ENCODE peak calls at places on chromosomes 16 and 17, in six cellular contexts. G, B, Y, L, S and C are unnamed samples.

GRCh38 chr17:35094902-35095301 is 24.8 kb downstream of the RAD51D start:
- DNase-seq in G (peak), B (no peak), Y (no peak), L (no peak), S (peak), C (peak)

GRCh38 chr17:80894726-80895125 is 96.9 kb upstream of the CHMP6 start:
- DNase-seq in G (no peak), B (no peak), Y (no peak), L (no peak), S (no peak), C (no peak)

GRCh38 chr16:19912445-19913305 is 28.0 kb upstream of the GPRC5B start:
- DNase-seq in G (peak), B (no peak), Y (no peak), L (no peak), S (no peak), C (peak)

GRCh38 chr16:1984347-1985225 is 593 bp downstream of the GFER start:
- DNase-seq in G (peak), B (no peak), Y (no peak), L (peak), S (peak), C (no peak)

GRCh38 chr16:67199011-67199807 is at the start of gene ELMO3:
- DNase-seq in G (no peak), B (no peak), Y (no peak), L (no peak), S (no peak), C (no peak)

GRCh38 chr16:87333101-87333500 is 15.9 kb upstream of the C16orf95 start:
- DNase-seq in G (no peak), B (no peak), Y (peak), L (no peak), S (no peak), C (no peak)

GRCh38 chr17:79483122-79483521 is 127.7 kb downstream of the RBFOX3 start:
- DNase-seq in G (no peak), B (no peak), Y (no peak), L (no peak), S (no peak), C (no peak)

GRCh38 chr16:55370762-55371482 is 46.9 kb downstream of the IRX6 start:
- DNase-seq in G (peak), B (peak), Y (peak), L (peak), S (peak), C (peak)

GRCh38 chr17:74426551-74427047 is 5.3 kb upstream of the GPRC5C start:
- DNase-seq in G (no peak), B (no peak), Y (no peak), L (no peak), S (no peak), C (peak)

GRCh38 chr16:14559809-14560227 is 70.2 kb downstream of the PARN start:
- DNase-seq in G (no peak), B (no peak), Y (no peak), L (peak), S (peak), C (no peak)

GRCh38 chr17:38428150-38428642 is at the start of gene ARHGAP23:
- DNase-seq in G (peak), B (no peak), Y (peak), L (no peak), S (peak), C (peak)

GRCh38 chr16:983044-984030 is 1.8 kb downstream of the SOX8 start:
- DNase-seq in G (no peak), B (no peak), Y (no peak), L (no peak), S (no peak), C (no peak)

GRCh38 chr16:74761665-74762064 is 13.0 kb downstream of the FA2H start:
- DNase-seq in G (peak), B (no peak), Y (no peak), L (no peak), S (no peak), C (no peak)

GRCh38 chr17:2712300-2713043 is 908 bp upstream of the CLUH start:
- DNase-seq in G (no peak), B (no peak), Y (no peak), L (no peak), S (no peak), C (no peak)

GRCh38 chr17:40452074-40452787 is 9.0 kb downstream of the IGFBP4 start:
- DNase-seq in G (peak), B (no peak), Y (peak), L (no peak), S (peak), C (peak)

GRCh38 chr17:54899721-54900456 is 763 bp upstream of the TOM1L1 start:
- DNase-seq in G (peak), B (no peak), Y (no peak), L (no peak), S (no peak), C (no peak)

GRCh38 chr17:49970498-49970897 is 1.5 kb downstream of the DLX4 start:
- DNase-seq in G (no peak), B (no peak), Y (no peak), L (no peak), S (no peak), C (no peak)

GRCh38 chr17:49971199-49971847 is 2.3 kb downstream of the DLX4 start:
- DNase-seq in G (no peak), B (no peak), Y (no peak), L (no peak), S (no peak), C (no peak)

GRCh38 chr17:49971848-49972485 is 3.0 kb downstream of the DLX4 start:
- DNase-seq in G (no peak), B (no peak), Y (no peak), L (no peak), S (peak), C (no peak)

GRCh38 chr17:49973271-49973615 is 4.3 kb downstream of the DLX4 start:
- DNase-seq in G (no peak), B (no peak), Y (no peak), L (no peak), S (no peak), C (no peak)

DNA sequence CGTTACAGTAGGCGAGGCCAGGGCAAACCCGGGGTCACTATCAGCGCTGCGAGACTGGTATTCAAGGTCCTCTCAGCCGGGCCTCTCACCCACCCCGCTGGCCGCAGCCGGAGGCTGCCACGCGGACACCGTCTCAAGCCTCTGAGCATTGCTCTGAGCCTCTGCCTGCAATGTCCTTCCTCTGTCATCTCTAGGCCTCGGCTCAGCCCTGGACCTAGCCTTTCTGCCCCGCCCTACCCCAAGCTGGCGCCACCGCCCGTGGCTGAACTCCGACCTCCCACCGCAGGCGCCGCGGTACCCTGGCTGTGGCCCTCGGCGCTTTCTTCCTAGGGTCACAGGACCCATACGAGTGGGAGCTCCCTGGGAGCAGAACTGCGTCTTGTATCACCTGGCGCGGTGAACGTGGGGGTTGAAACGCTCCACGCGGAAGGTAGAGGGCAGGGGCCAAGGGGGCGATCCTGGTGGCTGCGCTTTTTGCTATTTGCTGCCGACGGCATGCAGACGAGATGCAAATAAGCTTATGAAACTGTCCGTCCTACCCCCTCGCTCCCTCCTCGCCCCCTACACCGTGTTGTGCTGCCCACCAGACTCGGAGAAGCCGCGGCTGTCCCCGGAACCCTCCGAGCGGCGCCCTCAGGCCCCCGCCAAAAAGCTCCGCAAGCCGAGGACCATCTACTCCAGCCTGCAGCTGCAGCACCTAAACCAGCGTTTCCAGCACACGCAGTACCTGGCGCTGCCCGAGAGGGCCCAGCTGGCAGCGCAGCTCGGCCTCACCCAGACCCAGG is 3.7 kb downstream of the DLX4 start:
- DNase-seq in G (no peak), B (no peak), Y (no peak), L (no peak), S (no peak), C (no peak)
- H3K4me3 ChIP-seq in G (no peak), B (no peak), Y (peak), L (no peak), S (no peak), C (no peak)

DNA sequence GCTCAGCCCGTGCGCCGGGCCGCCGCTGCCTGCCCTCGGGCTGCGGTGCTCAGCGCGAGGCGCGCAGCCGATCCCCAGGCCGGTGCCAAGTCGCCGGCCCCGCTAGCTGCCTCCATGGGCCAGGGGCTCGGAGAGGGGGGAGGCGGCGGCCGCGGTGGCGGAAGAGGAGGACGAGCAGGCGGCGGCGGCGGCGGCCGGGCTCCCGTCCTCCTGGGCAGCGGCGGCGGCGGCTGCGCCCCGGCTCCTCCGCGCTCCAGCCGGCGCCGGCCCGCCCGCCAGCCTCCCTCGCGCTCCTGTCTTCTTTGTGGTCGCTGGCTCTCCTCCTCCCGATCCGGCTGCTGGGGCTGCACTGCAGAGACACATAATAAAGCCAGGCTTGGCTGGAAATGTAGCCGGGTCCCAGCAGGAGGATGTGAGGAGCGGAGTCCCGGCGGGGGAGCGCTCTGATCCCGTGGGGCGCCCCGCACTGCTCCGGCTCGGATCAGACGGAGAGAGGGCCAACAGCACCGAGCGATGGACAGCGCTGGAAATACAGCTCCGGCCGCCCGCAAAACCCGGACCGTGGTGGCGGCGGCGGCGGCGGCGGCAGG is 924 bp upstream of the ZNF423 start:
- DNase-seq in G (peak), B (no peak), Y (peak), L (peak), S (peak), C (peak)
- H3K4me3 ChIP-seq in G (peak), B (no peak), Y (peak), L (peak), S (no peak), C (peak)

GRCh38 chr17:44119062-44119461 is 4.4 kb downstream of the HDAC5 start:
- DNase-seq in G (no peak), B (no peak), Y (no peak), L (no peak), S (no peak), C (no peak)

GRCh38 chr17:44122825-44123355 is 551 bp downstream of the HDAC5 start:
- DNase-seq in G (no peak), B (no peak), Y (no peak), L (no peak), S (no peak), C (no peak)

GRCh38 chr17:44121997-44122824 is 1.2 kb downstream of the HDAC5 start:
- DNase-seq in G (no peak), B (no peak), Y (no peak), L (no peak), S (no peak), C (no peak)

GRCh38 chr17:44119798-44120197 is 3.6 kb downstream of the HDAC5 start:
- DNase-seq in G (no peak), B (no peak), Y (no peak), L (no peak), S (no peak), C (no peak)

GRCh38 chr17:44121206-44121605 is 2.2 kb downstream of the HDAC5 start:
- DNase-seq in G (no peak), B (no peak), Y (no peak), L (no peak), S (no peak), C (no peak)
- H3K4me3 ChIP-seq in G (no peak), B (no peak), Y (no peak), L (no peak), S (no peak), C (no peak)

DNA sequence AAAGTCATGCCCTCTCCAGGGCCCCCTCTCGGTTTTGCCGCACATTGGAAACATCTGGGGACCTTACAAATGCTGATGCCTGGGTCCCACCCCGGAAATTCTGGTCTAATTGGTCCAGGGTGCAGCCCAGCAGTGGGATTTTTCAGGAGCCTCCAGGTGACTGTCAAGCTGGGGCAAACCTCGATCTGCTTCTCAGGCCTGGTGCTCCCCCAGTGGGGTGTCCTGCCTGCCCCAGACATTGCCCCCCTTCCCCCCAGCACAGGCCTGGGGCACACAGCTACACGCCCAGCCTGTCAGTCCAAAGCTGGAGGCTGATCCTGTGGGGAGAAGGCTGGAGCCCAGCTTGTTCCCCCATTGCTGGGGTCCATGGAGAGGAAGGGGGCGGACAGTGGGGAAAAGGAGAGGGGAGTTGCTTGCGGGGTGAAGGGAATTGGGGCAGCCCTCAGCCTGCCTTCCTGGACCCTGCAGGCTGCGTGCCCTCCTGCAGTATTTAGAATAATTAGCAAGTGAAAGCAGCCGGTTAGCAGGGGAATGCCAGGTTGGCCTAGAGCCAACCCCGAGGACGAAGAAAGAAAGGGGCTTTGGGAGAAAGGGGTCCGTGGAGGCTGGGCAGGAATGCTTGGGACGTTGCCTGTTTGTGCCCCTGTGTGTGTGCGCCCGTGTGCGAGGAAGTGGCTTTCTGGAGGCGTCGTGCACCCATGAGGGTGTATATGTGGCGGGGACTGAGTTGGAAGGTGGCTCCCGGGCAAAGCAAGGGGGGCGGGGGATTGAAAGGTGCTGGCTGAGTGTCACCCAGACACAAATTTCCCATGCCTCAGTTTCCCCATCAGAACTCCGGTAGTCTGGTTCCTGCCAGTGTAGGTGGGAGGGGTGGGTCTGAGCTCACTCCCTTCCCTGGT is 5.9 kb downstream of the FOXJ1 start:
- DNase-seq in G (no peak), B (no peak), Y (peak), L (no peak), S (no peak), C (no peak)
- H3K4me3 ChIP-seq in G (no peak), B (no peak), Y (no peak), L (no peak), S (no peak), C (no peak)

GRCh38 chr16:88784074-88784855 is 755 bp downstream of the PIEZO1 start:
- DNase-seq in G (peak), B (no peak), Y (peak), L (no peak), S (peak), C (peak)

GRCh38 chr16:88784856-88785105 is 239 bp downstream of the PIEZO1 start:
- DNase-seq in G (no peak), B (no peak), Y (no peak), L (no peak), S (no peak), C (no peak)

GRCh38 chr16:88787579-88788314 is 2.7 kb upstream of the PIEZO1 start:
- DNase-seq in G (no peak), B (no peak), Y (no peak), L (peak), S (no peak), C (no peak)

GRCh38 chr16:88783391-88784073 is 1.5 kb downstream of the PIEZO1 start:
- DNase-seq in G (peak), B (no peak), Y (no peak), L (peak), S (peak), C (no peak)

GRCh38 chr16:88785106-88785924 is at the start of gene PIEZO1:
- DNase-seq in G (peak), B (no peak), Y (peak), L (peak), S (peak), C (no peak)
- H3K4me3 ChIP-seq in G (peak), B (peak), Y (peak), L (peak), S (peak), C (peak)

DNA sequence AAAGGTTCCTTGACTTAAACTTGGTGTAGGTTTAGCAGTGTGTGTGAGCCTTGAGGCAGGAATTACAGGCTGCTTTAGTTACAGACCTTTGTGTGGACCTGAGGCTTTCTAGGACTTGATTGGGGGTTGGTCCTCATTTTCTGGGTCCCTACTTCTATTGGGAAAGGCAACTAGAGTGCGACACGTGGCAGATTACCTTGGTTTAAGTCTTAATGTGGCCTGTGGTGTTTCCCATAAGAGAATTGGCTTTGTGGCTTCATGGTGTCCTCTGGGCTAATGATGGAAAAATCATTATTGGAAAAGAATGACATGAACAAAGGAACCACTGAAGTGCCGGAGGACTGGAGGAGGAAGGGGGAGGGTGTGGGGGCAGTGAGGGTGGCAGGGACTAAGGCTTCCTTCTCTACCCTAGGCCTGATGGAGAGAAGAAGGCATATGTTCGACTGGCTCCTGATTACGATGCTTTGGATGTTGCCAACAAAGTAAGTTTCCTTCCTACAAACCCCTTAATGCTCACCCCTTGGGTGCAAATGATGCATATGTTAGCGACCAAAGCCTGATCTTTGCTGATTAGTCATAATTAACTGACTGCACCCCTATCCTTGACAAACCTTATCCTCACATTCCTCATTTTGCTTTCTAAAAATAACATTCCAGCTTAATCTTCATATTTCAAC is 2.7 kb downstream of the TLCD1 start:
- DNase-seq in G (no peak), B (no peak), Y (no peak), L (no peak), S (no peak), C (no peak)
- H3K4me3 ChIP-seq in G (no peak), B (no peak), Y (no peak), L (no peak), S (no peak), C (no peak)

GRCh38 chr17:45680360-45680759 is 103.8 kb upstream of the CRHR1 start:
- DNase-seq in G (no peak), B (no peak), Y (no peak), L (no peak), S (no peak), C (no peak)
- H3K4me3 ChIP-seq in G (no peak), B (no peak), Y (no peak), L (no peak), S (no peak), C (no peak)

DNA sequence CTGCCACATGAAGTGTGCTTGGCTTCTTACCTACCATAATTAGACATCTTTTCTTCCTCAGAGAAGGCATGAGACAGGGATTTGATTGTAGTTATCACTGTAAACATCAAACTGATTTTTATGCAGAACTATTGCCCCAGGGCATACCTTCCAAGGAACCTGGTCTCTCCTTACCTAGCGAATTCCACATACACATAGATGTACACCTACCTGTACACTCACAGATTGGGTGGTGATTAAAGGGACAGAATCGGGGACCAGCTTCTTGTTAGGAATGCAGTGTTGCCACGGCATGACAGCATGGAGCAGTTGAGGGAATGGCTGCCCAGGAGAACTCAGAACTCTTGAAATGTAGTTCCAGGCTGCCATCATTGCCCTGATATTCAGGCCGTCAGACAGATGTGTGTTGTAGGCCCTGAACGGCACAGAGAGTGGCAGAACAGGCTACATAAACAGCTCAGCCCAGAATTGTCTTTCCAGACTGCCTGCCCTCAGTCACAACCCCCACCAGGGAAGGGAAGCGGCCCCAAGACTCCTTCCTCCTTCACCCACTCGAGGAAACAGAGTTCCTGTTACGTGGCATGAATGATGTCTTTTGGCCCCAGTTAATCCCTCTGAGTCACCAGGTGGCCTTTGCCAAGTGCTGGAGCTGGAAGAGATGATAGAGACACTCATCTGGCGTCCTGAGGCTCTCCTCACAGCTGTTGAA is 17.8 kb upstream of the NAGLU start:
- DNase-seq in G (peak), B (peak), Y (peak), L (no peak), S (peak), C (peak)
- H3K4me3 ChIP-seq in G (no peak), B (no peak), Y (no peak), L (no peak), S (no peak), C (no peak)

GRCh38 chr17:50482110-50482509 is 3.5 kb downstream of the RSAD1 start:
- DNase-seq in G (no peak), B (no peak), Y (no peak), L (no peak), S (no peak), C (no peak)

GRCh38 chr17:50483266-50483665 is 4.6 kb downstream of the RSAD1 start:
- DNase-seq in G (no peak), B (no peak), Y (no peak), L (no peak), S (no peak), C (no peak)

GRCh38 chr17:50480854-50481490 is 2.3 kb downstream of the RSAD1 start:
- DNase-seq in G (no peak), B (no peak), Y (no peak), L (no peak), S (no peak), C (no peak)

GRCh38 chr17:50481648-50482047 is 3.0 kb downstream of the RSAD1 start:
- DNase-seq in G (no peak), B (no peak), Y (no peak), L (no peak), S (no peak), C (no peak)

GRCh38 chr17:50482516-50482915 is 3.9 kb downstream of the RSAD1 start:
- DNase-seq in G (peak), B (peak), Y (peak), L (peak), S (peak), C (peak)
- H3K4me3 ChIP-seq in G (no peak), B (no peak), Y (no peak), L (no peak), S (no peak), C (no peak)